ENCODE peak calls at places on chromosomes 1 and 21, in seven cellular contexts. One of them, this sample, is unnamed.

GRCh38 chr1:235913311-235913710 is 46.6 kb upstream of the LYST start:
- DNase-seq in iris pigment epithelial cell: peak; percentile 50
- DNase-seq in NCI-H2081: no peak
- DNase-seq in NCI-H1105: no peak
- DNase-seq in A549: no peak
- DNase-seq in EL: peak; percentile 84
- DNase-seq in SK-MEL-5: no peak
- DNase-seq in this sample: no peak

GRCh38 chr1:36703526-36704208 is 221.0 kb upstream of the CSF3R start:
- DNase-seq in iris pigment epithelial cell: peak; percentile 67
- DNase-seq in NCI-H1105: peak; percentile 79
- DNase-seq in A549: peak; percentile 75
- DNase-seq in SK-MEL-5: peak; percentile 82
- DNase-seq in NCI-H2081: peak; percentile 91
- DNase-seq in EL: peak; percentile 53
- DNase-seq in this sample: peak; percentile 78

GRCh38 chr1:216416488-216416887 is 6.8 kb downstream of the USH2A start:
- DNase-seq in EL: no peak
- DNase-seq in SK-MEL-5: no peak
- DNase-seq in NCI-H1105: no peak
- DNase-seq in NCI-H2081: no peak
- DNase-seq in A549: no peak
- DNase-seq in iris pigment epithelial cell: no peak
- DNase-seq in this sample: no peak

GRCh38 chr1:100130552-100131077 is 2.1 kb downstream of the SASS6 start:
- DNase-seq in NCI-H2081: no peak
- DNase-seq in iris pigment epithelial cell: peak; percentile 65
- DNase-seq in A549: no peak
- DNase-seq in SK-MEL-5: no peak
- DNase-seq in NCI-H1105: no peak
- DNase-seq in EL: peak; percentile 54
- DNase-seq in this sample: no peak

GRCh38 chr1:153967109-153967999 is at the start of gene CREB3L4:
- DNase-seq in EL: peak; percentile 97
- DNase-seq in NCI-H1105: peak; percentile 98
- DNase-seq in A549: peak; percentile 92
- DNase-seq in NCI-H2081: peak; percentile 98
- DNase-seq in iris pigment epithelial cell: peak; percentile 99
- DNase-seq in SK-MEL-5: peak; percentile 99
- DNase-seq in this sample: peak; percentile 97

GRCh38 chr1:1703796-1704195 is 11.2 kb upstream of the SLC35E2B start:
- DNase-seq in EL: no peak
- DNase-seq in NCI-H2081: no peak
- DNase-seq in iris pigment epithelial cell: no peak
- DNase-seq in SK-MEL-5: no peak
- DNase-seq in NCI-H1105: no peak
- DNase-seq in A549: no peak
- DNase-seq in this sample: peak; percentile 54

GRCh38 chr21:34889287-34889536 is 159.9 kb downstream of the RUNX1 start:
- DNase-seq in SK-MEL-5: peak; percentile 24
- DNase-seq in EL: peak; percentile 75
- DNase-seq in NCI-H1105: peak; percentile 39
- DNase-seq in iris pigment epithelial cell: peak; percentile 84
- DNase-seq in A549: no peak
- DNase-seq in NCI-H2081: peak; percentile 28
- DNase-seq in this sample: peak; percentile 75

GRCh38 chr21:15729674-15730483 is at the start of gene USP25:
- DNase-seq in EL: peak; percentile 85
- DNase-seq in NCI-H2081: peak; percentile 68
- DNase-seq in SK-MEL-5: peak; percentile 74
- DNase-seq in NCI-H1105: peak; percentile 81
- DNase-seq in iris pigment epithelial cell: peak; percentile 63
- DNase-seq in A549: peak; percentile 56
- DNase-seq in this sample: peak; percentile 96

GRCh38 chr1:107486365-107486764 is 345.5 kb downstream of the NTNG1 start:
- DNase-seq in EL: no peak
- DNase-seq in A549: no peak
- DNase-seq in NCI-H2081: peak; percentile 28
- DNase-seq in NCI-H1105: peak; percentile 50
- DNase-seq in iris pigment epithelial cell: no peak
- DNase-seq in SK-MEL-5: no peak
- DNase-seq in this sample: no peak

GRCh38 chr1:198018529-198018928 is 101.4 kb downstream of the LHX9 start:
- DNase-seq in NCI-H2081: no peak
- DNase-seq in A549: peak; percentile 27
- DNase-seq in SK-MEL-5: no peak
- DNase-seq in EL: peak; percentile 98
- DNase-seq in iris pigment epithelial cell: peak; percentile 79
- DNase-seq in NCI-H1105: no peak
- DNase-seq in this sample: no peak

GRCh38 chr1:75908717-75909152 is 23.5 kb downstream of the ASB17 start:
- DNase-seq in NCI-H2081: no peak
- DNase-seq in SK-MEL-5: peak; percentile 81
- DNase-seq in A549: peak; percentile 4
- DNase-seq in EL: peak; percentile 57
- DNase-seq in NCI-H1105: no peak
- DNase-seq in iris pigment epithelial cell: peak; percentile 67
- DNase-seq in this sample: no peak

GRCh38 chr21:42426424-42426823 is 22.7 kb downstream of the UBASH3A start:
- DNase-seq in NCI-H2081: no peak
- DNase-seq in NCI-H1105: no peak
- DNase-seq in EL: no peak
- DNase-seq in SK-MEL-5: no peak
- DNase-seq in A549: no peak
- DNase-seq in iris pigment epithelial cell: no peak
- DNase-seq in this sample: no peak

GRCh38 chr1:198598796-198599321 is 40.0 kb upstream of the PTPRC start:
- DNase-seq in A549: no peak
- DNase-seq in SK-MEL-5: no peak
- DNase-seq in EL: no peak
- DNase-seq in NCI-H1105: no peak
- DNase-seq in iris pigment epithelial cell: no peak
- DNase-seq in NCI-H2081: no peak
- DNase-seq in this sample: no peak

GRCh38 chr1:17244826-17245740 is 3.8 kb upstream of the PADI3 start:
- DNase-seq in NCI-H1105: peak; percentile 39
- DNase-seq in NCI-H2081: no peak
- DNase-seq in iris pigment epithelial cell: no peak
- DNase-seq in A549: no peak
- DNase-seq in SK-MEL-5: no peak
- DNase-seq in EL: no peak
- DNase-seq in this sample: no peak

GRCh38 chr1:117413412-117413811 is 46.2 kb downstream of the MAN1A2 start:
- DNase-seq in EL: no peak
- DNase-seq in A549: no peak
- DNase-seq in NCI-H1105: no peak
- DNase-seq in NCI-H2081: no peak
- DNase-seq in SK-MEL-5: no peak
- DNase-seq in iris pigment epithelial cell: no peak
- DNase-seq in this sample: no peak

GRCh38 chr1:66300986-66301451 is 232.9 kb upstream of the SGIP1 start:
- DNase-seq in SK-MEL-5: peak; percentile 73
- DNase-seq in NCI-H1105: no peak
- DNase-seq in NCI-H2081: no peak
- DNase-seq in iris pigment epithelial cell: peak; percentile 75
- DNase-seq in A549: no peak
- DNase-seq in EL: peak; percentile 62
- DNase-seq in this sample: no peak

GRCh38 chr21:37503848-37504467 is 137.4 kb downstream of the DYRK1A start:
- DNase-seq in A549: no peak
- DNase-seq in NCI-H1105: no peak
- DNase-seq in NCI-H2081: no peak
- DNase-seq in iris pigment epithelial cell: peak; percentile 92
- DNase-seq in SK-MEL-5: no peak
- DNase-seq in EL: peak; percentile 83
- DNase-seq in this sample: no peak

GRCh38 chr1:85366391-85366790 is 90.0 kb upstream of the BCL10 start:
- DNase-seq in EL: peak; percentile 93
- DNase-seq in iris pigment epithelial cell: peak; percentile 91
- DNase-seq in NCI-H1105: no peak
- DNase-seq in NCI-H2081: no peak
- DNase-seq in SK-MEL-5: no peak
- DNase-seq in A549: no peak
- DNase-seq in this sample: no peak

GRCh38 chr1:101357444-101357986 is 120.7 kb downstream of the S1PR1 start:
- DNase-seq in EL: peak; percentile 79
- DNase-seq in iris pigment epithelial cell: peak; percentile 80
- DNase-seq in NCI-H2081: peak; percentile 55
- DNase-seq in NCI-H1105: peak; percentile 68
- DNase-seq in A549: peak; percentile 51
- DNase-seq in SK-MEL-5: peak; percentile 85
- DNase-seq in this sample: no peak

GRCh38 chr1:67545364-67545763 is 115.2 kb upstream of the SERBP1 start:
- DNase-seq in NCI-H1105: no peak
- DNase-seq in A549: no peak
- DNase-seq in iris pigment epithelial cell: no peak
- DNase-seq in EL: no peak
- DNase-seq in SK-MEL-5: no peak
- DNase-seq in NCI-H2081: no peak
- DNase-seq in this sample: no peak

GRCh38 chr1:32388641-32389040 is 5.6 kb downstream of the BSDC1 start:
- DNase-seq in EL: no peak
- DNase-seq in iris pigment epithelial cell: no peak
- DNase-seq in SK-MEL-5: no peak
- DNase-seq in NCI-H1105: no peak
- DNase-seq in NCI-H2081: no peak
- DNase-seq in A549: no peak
- DNase-seq in this sample: no peak

GRCh38 chr1:182786223-182787001 is 3.2 kb upstream of the NPL start:
- DNase-seq in iris pigment epithelial cell: peak; percentile 72
- DNase-seq in NCI-H1105: peak; percentile 36
- DNase-seq in NCI-H2081: peak; percentile 53
- DNase-seq in SK-MEL-5: peak; percentile 81
- DNase-seq in EL: peak; percentile 62
- DNase-seq in A549: peak; percentile 35
- DNase-seq in this sample: peak; percentile 81